ENCODE peak calls at places on chromosomes 11 and 22, in eight cellular contexts. J is fibroblast of mammary gland; Q is CD4-positive, alpha-beta memory T cell; V is NCI-H1092; O is C1 segment of cervical spinal cord; G is LoVo; X is GM12865; R is activated CD4-positive, alpha-beta T cell treated with anti-CD3 and anti-CD28 coated beads, Interleukin-2, amount 10 ng/mL, durations not matched to agents 7 days and 5 days. Z is an unnamed sample.

GRCh38 chr11:124865902-124866851 is 945 bp downstream of the ROBO3 start:
- DNase-seq in G (peak), Q (peak), R (peak), V (no peak), J (no peak), X (peak), O (no peak), Z (peak)

GRCh38 chr22:28299760-28300159 is 379.9 kb downstream of the TTC28 start:
- DNase-seq in X (no peak), J (peak), O (no peak), V (no peak), R (peak), G (no peak), Q (no peak), Z (no peak)

GRCh38 chr22:27879923-27880322 is 39.1 kb downstream of the PITPNB start:
- DNase-seq in Q (no peak), G (no peak), X (peak), J (peak), R (peak), V (peak), O (no peak), Z (peak)

GRCh38 chr11:94766656-94767291 is 1.4 kb upstream of the AMOTL1 start:
- DNase-seq in V (no peak), G (no peak), J (no peak), X (no peak), R (no peak), O (no peak), Q (no peak), Z (no peak)

GRCh38 chr22:41862160-41862529 is 29.2 kb downstream of the SREBF2 start:
- DNase-seq in G (no peak), V (no peak), Q (peak), X (peak), J (peak), R (peak), O (no peak), Z (no peak)

GRCh38 chr11:69934861-69935494 is 115.8 kb upstream of the FGF3 start:
- DNase-seq in X (no peak), G (peak), V (no peak), Q (no peak), O (no peak), J (no peak), R (no peak), Z (no peak)

GRCh38 chr22:49427941-49428340 is 399.7 kb downstream of the BRD1 start:
- DNase-seq in Q (no peak), O (no peak), G (no peak), X (no peak), R (no peak), J (no peak), V (no peak), Z (no peak)

GRCh38 chr11:109123811-109124787 is 297.9 kb upstream of the C11orf87 start:
- DNase-seq in J (peak), R (no peak), G (no peak), Q (no peak), X (no peak), V (peak), O (no peak), Z (no peak)

GRCh38 chr11:70072471-70073187 is 5.5 kb upstream of the ANO1 start:
- DNase-seq in J (no peak), X (no peak), Q (no peak), O (no peak), V (no peak), G (no peak), R (no peak), Z (no peak)

GRCh38 chr11:76288166-76288978 is 82.1 kb upstream of the WNT11 start:
- DNase-seq in O (no peak), Q (peak), J (no peak), X (peak), G (no peak), R (peak), V (no peak), Z (no peak)

GRCh38 chr11:27558401-27558800 is 51.8 kb upstream of the LIN7C start:
- DNase-seq in O (no peak), J (peak), Q (no peak), X (no peak), G (no peak), R (no peak), V (no peak), Z (no peak)

GRCh38 chr11:65182258-65183170 is 786 bp downstream of the CAPN1 start:
- DNase-seq in J (peak), Q (no peak), V (no peak), R (no peak), G (peak), O (no peak), X (peak), Z (peak)

GRCh38 chr11:19989191-19989590 is 171.1 kb downstream of the DBX1 start:
- DNase-seq in O (no peak), G (no peak), X (no peak), R (no peak), V (no peak), Q (no peak), J (no peak), Z (no peak)

GRCh38 chr11:118785362-118785761 is 5.6 kb downstream of the DDX6 start:
- DNase-seq in R (no peak), O (no peak), V (no peak), J (peak), X (peak), Q (no peak), G (peak), Z (no peak)

GRCh38 chr11:2207773-2208621 is 36.4 kb upstream of the TH start:
- DNase-seq in X (no peak), J (no peak), O (no peak), R (peak), V (no peak), G (no peak), Q (no peak), Z (no peak)

GRCh38 chr11:63590024-63590788 is 24.0 kb downstream of the PLAAT3 start:
- DNase-seq in O (no peak), V (no peak), G (no peak), R (no peak), X (no peak), J (no peak), Q (no peak), Z (no peak)

GRCh38 chr11:131886201-131886600 is 515.8 kb downstream of the NTM start:
- DNase-seq in G (no peak), V (no peak), X (no peak), Q (no peak), J (no peak), R (no peak), O (no peak), Z (no peak)

GRCh38 chr11:103091441-103091809 is 535 bp downstream of the DCUN1D5 start:
- DNase-seq in R (peak), V (peak), G (peak), O (no peak), X (peak), J (peak), Q (no peak), Z (peak)

GRCh38 chr11:17298302-17298701 is 21.8 kb downstream of the NUCB2 start:
- DNase-seq in Q (no peak), V (no peak), O (no peak), J (no peak), R (no peak), G (no peak), X (peak), Z (no peak)

GRCh38 chr22:32520612-32521011 is 46.0 kb downstream of the FBXO7 start:
- DNase-seq in R (no peak), V (no peak), J (no peak), Q (no peak), X (no peak), G (no peak), O (no peak), Z (no peak)

GRCh38 chr22:36156515-36157419 is 3.8 kb downstream of the APOL3 start:
- DNase-seq in J (peak), V (no peak), O (peak), G (peak), R (peak), Q (peak), X (peak), Z (no peak)

GRCh38 chr22:44049369-44050231 is 25.5 kb downstream of the PARVB start:
- DNase-seq in V (no peak), G (no peak), J (no peak), R (no peak), Q (no peak), X (no peak), O (no peak), Z (no peak)

GRCh38 chr11:12902784-12903491 is 106.2 kb upstream of the RASSF10 start:
- DNase-seq in V (no peak), R (no peak), J (no peak), O (no peak), G (no peak), Q (no peak), X (no peak), Z (no peak)

GRCh38 chr11:15800121-15800800 is 556.1 kb downstream of the SOX6 start:
- DNase-seq in X (peak), G (peak), V (no peak), R (no peak), Q (no peak), J (peak), O (no peak), Z (no peak)

GRCh38 chr22:47286590-47286989 is 524.1 kb downstream of the TBC1D22A start:
- DNase-seq in X (no peak), Q (no peak), J (no peak), V (no peak), O (no peak), R (no peak), G (no peak), Z (no peak)

GRCh38 chr11:130675456-130675855 is 227.0 kb downstream of the ADAMTS15 start:
- DNase-seq in R (no peak), X (no peak), V (no peak), Q (no peak), O (no peak), G (no peak), J (peak), Z (no peak)

GRCh38 chr11:85725510-85726258 is 39.7 kb upstream of the CCDC89 start:
- DNase-seq in O (no peak), R (no peak), G (peak), X (no peak), Q (no peak), J (peak), V (no peak), Z (no peak)

GRCh38 chr11:23570828-23571227 is 710.6 kb upstream of the CCDC179 start:
- DNase-seq in G (no peak), O (no peak), Q (no peak), R (no peak), X (no peak), J (peak), V (no peak), Z (no peak)

GRCh38 chr22:39024923-39025322 is 4.0 kb downstream of the APOBEC3D start:
- DNase-seq in R (peak), O (no peak), J (no peak), Q (no peak), X (no peak), G (no peak), V (no peak), Z (no peak)

GRCh38 chr22:26884921-26885320 is 227.5 kb downstream of the MIAT start:
- DNase-seq in Q (no peak), O (no peak), X (no peak), J (no peak), V (no peak), G (no peak), R (no peak), Z (no peak)

GRCh38 chr11:132632641-132633124 is 899.6 kb downstream of the OPCML start:
- DNase-seq in V (no peak), R (no peak), J (peak), X (peak), Q (no peak), G (peak), O (no peak), Z (peak)

GRCh38 chr22:43053176-43053575 is 36.0 kb downstream of the TTLL1 start:
- DNase-seq in X (no peak), O (no peak), G (no peak), V (no peak), J (no peak), Q (no peak), R (no peak), Z (no peak)